ENCODE peak calls at places on chromosomes 6 and 20, in six cellular contexts. Z, C, A, I, S and T are unnamed samples.
A peak's percentile ranks its signal among the peaks of the same experiment; 100 is the strongest.

GRCh38 chr20:31930758-31931157 is 21.1 kb downstream of the PDRG1 start:
- DNase-seq in S (no peak), A (no peak), I (no peak), C (no peak), Z (no peak), T (no peak)

GRCh38 chr20:62677678-62678077 is 31.0 kb upstream of the NTSR1 start:
- DNase-seq in S (no peak), I (no peak), C (no peak), Z (no peak), A (no peak), T (no peak)

GRCh38 chr20:10307359-10307735 is 88.7 kb downstream of the SNAP25 start:
- DNase-seq in S (no peak), C (peak; percentile 54), A (no peak), I (peak; percentile 67), Z (no peak), T (no peak)

GRCh38 chr6:54291146-54291545 is 17.1 kb upstream of the TINAG start:
- DNase-seq in A (no peak), S (no peak), Z (no peak), C (peak; percentile 63), I (peak; percentile 62), T (peak; percentile 61)

GRCh38 chr20:58976095-58976730 is 4.8 kb upstream of the NELFCD start:
- DNase-seq in S (no peak), C (no peak), Z (no peak), A (no peak), I (no peak), T (no peak)

GRCh38 chr6:8940356-8940755 is 505.0 kb upstream of the SLC35B3 start:
- DNase-seq in S (no peak), A (no peak), C (no peak), Z (no peak), I (no peak), T (no peak)

GRCh38 chr6:87742106-87742505 is 40.1 kb upstream of the AKIRIN2 start:
- DNase-seq in Z (no peak), A (no peak), I (no peak), S (peak; percentile 19), C (no peak), T (no peak)

GRCh38 chr6:33314943-33315752 is 1.3 kb upstream of the TAPBP start:
- DNase-seq in Z (peak; percentile 4), I (no peak), C (no peak), A (peak; percentile 79), S (no peak), T (no peak)

GRCh38 chr20:45229264-45230056 is 8.3 kb downstream of the SEMG2 start:
- DNase-seq in I (no peak), Z (peak; percentile 12), A (peak; percentile 92), S (peak; percentile 55), C (peak; percentile 7), T (no peak)

GRCh38 chr6:1763411-1763810 is 153.7 kb downstream of the FOXC1 start:
- DNase-seq in Z (no peak), A (no peak), I (no peak), C (no peak), S (no peak), T (no peak)

GRCh38 chr6:4311976-4312860 is 176.8 kb upstream of the ECI2 start:
- DNase-seq in Z (no peak), I (no peak), S (no peak), C (no peak), A (no peak), T (no peak)

GRCh38 chr20:14235355-14235754 is 102.1 kb downstream of the FLRT3 start:
- DNase-seq in S (no peak), C (peak; percentile 63), A (no peak), I (peak; percentile 83), Z (no peak), T (peak; percentile 71)

GRCh38 chr6:136069119-136069518 is 181.0 kb downstream of the MTFR2 start:
- DNase-seq in C (peak; percentile 82), Z (no peak), S (no peak), I (peak; percentile 83), A (no peak), T (peak; percentile 88)

GRCh38 chr6:129863664-129864063 is 2.5 kb upstream of the TMEM244 start:
- DNase-seq in A (no peak), C (no peak), Z (no peak), S (no peak), I (no peak), T (peak; percentile 66)

GRCh38 chr6:157223486-157223885 is 99.8 kb downstream of the TMEM242 start:
- DNase-seq in S (no peak), C (no peak), Z (no peak), I (no peak), A (peak; percentile 35), T (no peak)

GRCh38 chr6:139640453-139640852 is 266.0 kb upstream of the CITED2 start:
- DNase-seq in I (no peak), Z (no peak), A (no peak), C (peak; percentile 14), S (no peak), T (peak; percentile 29)

GRCh38 chr20:32893878-32894483 is 35.3 kb downstream of the EFCAB8 start:
- DNase-seq in Z (peak; percentile 50), S (no peak), A (peak; percentile 92), C (peak; percentile 17), I (peak; percentile 3), T (no peak)

DNA sequence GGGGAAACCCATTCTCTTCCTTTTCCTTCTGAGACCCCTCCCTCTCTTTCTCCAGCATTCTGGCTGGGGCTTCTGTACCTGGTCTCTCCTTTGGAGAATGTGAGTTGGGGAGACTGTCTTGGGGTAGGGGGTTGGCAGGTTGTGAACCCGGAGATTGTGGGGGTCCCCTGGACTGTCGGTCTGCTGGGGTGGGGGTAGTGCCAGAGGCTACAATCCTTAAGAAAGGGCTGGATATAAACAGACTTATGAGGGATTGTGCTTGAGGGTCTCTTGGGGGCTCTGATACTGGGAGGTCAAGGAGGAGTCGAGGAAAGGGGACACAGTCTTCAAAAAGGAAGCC is 2.4 kb downstream of the SPAG4 start:
- DNase-seq in I (no peak), A (no peak), Z (no peak), S (no peak), C (no peak), T (no peak)
- TF ChIP-seq CTCF in I (no peak), A (no peak), Z (no peak), S (no peak), C (no peak), T (no peak)

GRCh38 chr6:150033197-150033771 is 8.0 kb upstream of the RAET1L start:
- DNase-seq in A (peak; percentile 21), C (no peak), I (no peak), Z (no peak), S (no peak), T (no peak)

GRCh38 chr6:150036081-150036480 is 10.7 kb upstream of the RAET1L start:
- DNase-seq in C (no peak), A (peak; percentile 20), Z (no peak), S (no peak), I (no peak), T (no peak)

GRCh38 chr6:150038202-150038830 is 13.0 kb upstream of the RAET1L start:
- DNase-seq in C (no peak), S (no peak), Z (no peak), I (no peak), A (peak; percentile 71), T (no peak)

GRCh38 chr6:150032598-150032997 is 7.3 kb upstream of the RAET1L start:
- DNase-seq in I (no peak), S (no peak), A (peak; percentile 17), Z (no peak), C (no peak), T (no peak)

GRCh38 chr6:150037526-150038201 is 12.3 kb upstream of the RAET1L start:
- DNase-seq in I (no peak), S (no peak), Z (no peak), A (peak; percentile 66), C (no peak), T (no peak)
- H3K4me3 ChIP-seq in I (peak overlapping the region; percentile 17), S (no peak overlapping the region), Z (no peak overlapping the region), A (no peak overlapping the region), C (no peak overlapping the region), T (no peak overlapping the region)

DNA sequence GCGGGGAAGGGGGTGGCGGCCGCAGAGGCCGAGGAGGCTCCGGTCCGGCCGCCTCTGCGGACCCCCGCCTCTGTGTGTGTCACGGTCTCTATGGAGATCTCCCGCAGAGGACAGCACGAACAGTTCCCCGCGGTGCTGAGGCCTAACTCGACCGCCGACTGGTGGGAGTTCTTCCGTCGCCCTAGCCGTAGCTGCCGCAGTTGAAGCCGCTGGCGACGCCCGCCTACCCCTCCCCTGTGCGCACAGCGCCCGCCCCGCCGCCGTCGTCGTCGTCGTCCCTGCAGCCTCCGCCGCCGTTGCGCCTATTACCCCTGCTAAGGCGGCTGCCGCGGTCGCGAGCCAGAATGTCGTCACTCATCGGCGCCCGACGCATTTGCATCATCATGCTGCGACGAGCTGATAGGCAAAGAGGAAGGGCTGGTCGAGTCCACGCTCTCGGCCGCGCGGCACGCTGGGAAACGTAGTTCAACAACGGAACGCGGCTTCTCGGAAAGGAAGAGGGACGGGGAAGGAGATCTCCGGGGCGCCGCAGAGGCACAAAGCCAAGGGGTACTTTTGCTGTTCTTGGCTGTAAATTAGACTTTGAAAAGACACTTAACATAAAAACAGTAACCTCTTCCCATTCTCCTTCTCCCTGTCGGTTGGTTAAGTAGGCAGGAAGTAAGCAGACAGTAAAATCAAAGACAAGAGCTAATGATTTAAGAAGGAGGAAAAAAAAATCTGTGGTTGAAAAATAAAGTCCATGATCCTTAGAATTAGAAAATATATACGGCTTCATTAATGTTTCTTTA is at the start of gene NUP153:
- DNase-seq in I (peak; percentile 98), C (peak; percentile 99), Z (peak; percentile 93), S (peak; percentile 99), A (peak; percentile 100), T (peak; percentile 98)
- TF ChIP-seq CTCF in I (no peak), C (no peak), Z (no peak), S (no peak), A (no peak), T (no peak)

GRCh38 chr20:37521091-37521771 is at the start of gene NNAT:
- DNase-seq in C (no peak), I (no peak), S (no peak), Z (peak; percentile 88), A (no peak), T (no peak)
- H3K4me3 ChIP-seq in C (peak within 1 kb of the TSS; percentile 48), I (peak within 1 kb of the TSS; percentile 46), S (no peak within 1 kb of the TSS), Z (peak within 1 kb of the TSS; percentile 51), A (peak within 1 kb of the TSS; percentile 81), T (no peak within 1 kb of the TSS)

GRCh38 chr20:24462461-24463010 is 6.9 kb upstream of the SYNDIG1 start:
- DNase-seq in S (no peak), Z (no peak), C (no peak), A (no peak), I (no peak), T (no peak)
- TF ChIP-seq CTCF in S (no peak), Z (no peak), C (no peak), A (no peak), I (no peak), T (no peak)

DNA sequence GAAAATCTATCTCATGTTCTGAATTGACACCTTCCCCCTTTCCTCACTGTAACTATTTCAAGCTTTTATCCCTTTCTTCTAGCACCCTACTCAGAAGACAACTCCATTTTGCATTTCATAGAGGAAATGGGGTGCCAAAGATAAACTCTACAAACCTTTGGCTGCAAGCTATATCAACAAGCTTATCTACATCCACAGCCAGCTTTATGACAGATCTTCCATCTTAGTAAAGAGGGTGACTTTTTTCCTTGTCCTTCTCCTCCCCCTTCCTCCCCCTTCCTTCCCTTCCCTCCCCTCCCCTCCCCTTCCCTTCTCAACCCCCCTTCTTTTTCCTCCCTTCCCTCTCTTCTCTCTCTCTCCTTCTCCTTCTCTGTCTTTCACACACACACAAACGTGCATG is 58.0 kb upstream of the OLIG3 start:
- DNase-seq in Z (no peak), C (no peak), I (no peak), S (no peak), A (no peak), T (no peak)
- H3K4me3 ChIP-seq in Z (no peak overlapping the region), C (no peak overlapping the region), I (no peak overlapping the region), S (no peak overlapping the region), A (no peak overlapping the region), T (no peak overlapping the region)